ENCODE peak calls at places on chromosome 17, in six cellular contexts. I, Y, P, M, H and D are unnamed samples.

GRCh38 chr17:29686998-29687397 is 64.3 kb upstream of the CORO6 start:
- DNase-seq in P (no peak), Y (no peak), H (no peak), M (no peak), I (no peak), D (no peak)

GRCh38 chr17:36931697-36932382 is 5.4 kb upstream of the LHX1 start:
- DNase-seq in Y (no peak), H (no peak), I (no peak), M (no peak), P (no peak), D (no peak)

GRCh38 chr17:17919169-17920107 is 52.8 kb downstream of the TOM1L2 start:
- DNase-seq in Y (peak), H (peak), P (peak), I (no peak), M (peak), D (peak)

GRCh38 chr17:55237268-55237667 is 27.5 kb upstream of the HLF start:
- DNase-seq in H (no peak), Y (no peak), P (no peak), M (no peak), I (no peak), D (no peak)

GRCh38 chr17:45111838-45112237 is 20.5 kb downstream of the PLCD3 start:
- DNase-seq in H (no peak), P (no peak), M (no peak), Y (no peak), I (no peak), D (no peak)

GRCh38 chr17:8384801-8385335 is 1.9 kb upstream of the RPL26 start:
- DNase-seq in P (no peak), Y (no peak), M (no peak), I (no peak), H (no peak), D (no peak)

GRCh38 chr17:55668581-55668980 is 54.1 kb downstream of the TMEM100 start:
- DNase-seq in Y (no peak), I (no peak), H (no peak), M (no peak), P (no peak), D (no peak)

GRCh38 chr17:78112508-78113471 is 15.8 kb downstream of the TMC6 start:
- DNase-seq in M (peak), H (peak), Y (peak), P (peak), I (peak), D (peak)